ENCODE peak calls at places on chromosomes 4 and X, in five cellular contexts. One of them, this sample, is unnamed.
A peak's percentile ranks its signal among the peaks of the same experiment; 100 is the strongest.

GRCh38 chrX:7112071-7112470 is 35.4 kb upstream of the STS start:
- DNase-seq in heart left ventricle: no peak
- DNase-seq in A549: no peak
- DNase-seq in lung: no peak
- DNase-seq in H9: no peak
- DNase-seq in this sample: no peak

GRCh38 chr4:22324422-22324821 is 191.4 kb downstream of the ADGRA3 start:
- DNase-seq in A549: no peak
- DNase-seq in lung: no peak
- DNase-seq in H9: no peak
- DNase-seq in heart left ventricle: no peak
- DNase-seq in this sample: no peak

GRCh38 chr4:184330008-184330400 is 112.3 kb upstream of the ENPP6 start:
- DNase-seq in heart left ventricle: no peak
- DNase-seq in H9: no peak
- DNase-seq in lung: no peak
- DNase-seq in A549: no peak
- DNase-seq in this sample: peak; percentile 28

GRCh38 chr4:15004701-15005301 is 2.5 kb downstream of the CPEB2 start:
- DNase-seq in A549: peak; percentile 52
- DNase-seq in H9: peak; percentile 64
- DNase-seq in lung: peak; percentile 86
- DNase-seq in heart left ventricle: peak; percentile 88
- DNase-seq in this sample: peak; percentile 90

GRCh38 chr4:6658635-6659075 is 18.2 kb downstream of the MRFAP1 start:
- DNase-seq in H9: peak; percentile 49
- DNase-seq in heart left ventricle: peak; percentile 36
- DNase-seq in lung: no peak
- DNase-seq in A549: no peak
- DNase-seq in this sample: peak; percentile 53

GRCh38 chr4:48341776-48342558 is 638 bp downstream of the SLAIN2 start:
- DNase-seq in H9: peak; percentile 67
- DNase-seq in lung: peak; percentile 62
- DNase-seq in heart left ventricle: peak; percentile 67
- DNase-seq in A549: no peak
- DNase-seq in this sample: peak; percentile 57

GRCh38 chrX:51860679-51861078 is 32.7 kb upstream of the MAGED1 start:
- DNase-seq in heart left ventricle: no peak
- DNase-seq in H9: peak; percentile 43
- DNase-seq in lung: no peak
- DNase-seq in A549: peak; percentile 25
- DNase-seq in this sample: no peak

GRCh38 chrX:76850851-76851250 is 423.3 kb downstream of the MAGEE1 start:
- DNase-seq in lung: no peak
- DNase-seq in heart left ventricle: no peak
- DNase-seq in H9: peak; percentile 31
- DNase-seq in A549: peak; percentile 0
- DNase-seq in this sample: no peak

GRCh38 chr4:4386296-4386735 is 586 bp upstream of the NSG1 start:
- DNase-seq in lung: no peak
- DNase-seq in H9: peak; percentile 59
- DNase-seq in heart left ventricle: no peak
- DNase-seq in A549: peak; percentile 12
- DNase-seq in this sample: no peak

GRCh38 chrX:12210196-12210815 is 72.0 kb downstream of the FRMPD4 start:
- DNase-seq in H9: no peak
- DNase-seq in heart left ventricle: no peak
- DNase-seq in A549: peak; percentile 38
- DNase-seq in lung: no peak
- DNase-seq in this sample: peak; percentile 16

GRCh38 chrX:134026732-134027311 is 41.4 kb upstream of the GPC3 start:
- DNase-seq in A549: peak; percentile 40
- DNase-seq in heart left ventricle: peak; percentile 19
- DNase-seq in H9: peak; percentile 61
- DNase-seq in lung: peak; percentile 49
- DNase-seq in this sample: no peak

GRCh38 chr4:54930226-54930625 is 195.2 kb downstream of the KDR start:
- DNase-seq in heart left ventricle: peak; percentile 36
- DNase-seq in H9: no peak
- DNase-seq in A549: no peak
- DNase-seq in lung: no peak
- DNase-seq in this sample: no peak

GRCh38 chrX:107654778-107655761 is 26.8 kb downstream of the PRPS1 start:
- DNase-seq in A549: peak; percentile 59
- DNase-seq in H9: peak; percentile 97
- DNase-seq in lung: peak; percentile 76
- DNase-seq in heart left ventricle: peak; percentile 40
- DNase-seq in this sample: peak; percentile 49

GRCh38 chr4:8090312-8090711 is 68.3 kb downstream of the ABLIM2 start:
- DNase-seq in A549: no peak
- DNase-seq in heart left ventricle: no peak
- DNase-seq in lung: no peak
- DNase-seq in H9: no peak
- DNase-seq in this sample: no peak

GRCh38 chr4:71713611-71714203 is 70.2 kb downstream of the GC start:
- DNase-seq in heart left ventricle: no peak
- DNase-seq in A549: peak; percentile 48
- DNase-seq in H9: no peak
- DNase-seq in lung: no peak
- DNase-seq in this sample: no peak

GRCh38 chr4:75542824-75543223 is 13.0 kb upstream of the ODAPH start:
- DNase-seq in A549: peak; percentile 10
- DNase-seq in lung: no peak
- DNase-seq in heart left ventricle: no peak
- DNase-seq in H9: no peak
- DNase-seq in this sample: no peak

GRCh38 chrX:53729756-53730155 is 43.2 kb upstream of the HUWE1 start:
- DNase-seq in H9: no peak
- DNase-seq in lung: no peak
- DNase-seq in heart left ventricle: no peak
- DNase-seq in A549: no peak
- DNase-seq in this sample: no peak

GRCh38 chr4:119510750-119511149 is 117.9 kb downstream of the PDE5A start:
- DNase-seq in H9: no peak
- DNase-seq in lung: no peak
- DNase-seq in heart left ventricle: no peak
- DNase-seq in A549: no peak
- DNase-seq in this sample: no peak

GRCh38 chrX:53716328-53717088 is 30.0 kb upstream of the HUWE1 start:
- DNase-seq in lung: no peak
- DNase-seq in A549: no peak
- DNase-seq in H9: no peak
- DNase-seq in heart left ventricle: no peak
- DNase-seq in this sample: no peak

GRCh38 chr4:54172156-54172555 is 56.9 kb upstream of the PDGFRA start:
- DNase-seq in heart left ventricle: no peak
- DNase-seq in lung: no peak
- DNase-seq in A549: no peak
- DNase-seq in H9: no peak
- DNase-seq in this sample: no peak

GRCh38 chrX:28794751-28795150 is 207.5 kb downstream of the IL1RAPL1 start:
- DNase-seq in A549: no peak
- DNase-seq in heart left ventricle: no peak
- DNase-seq in lung: no peak
- DNase-seq in H9: no peak
- DNase-seq in this sample: no peak

GRCh38 chr4:11424000-11424399 is 4.7 kb downstream of the HS3ST1 start:
- DNase-seq in heart left ventricle: no peak
- DNase-seq in H9: peak; percentile 56
- DNase-seq in A549: peak; percentile 28
- DNase-seq in lung: no peak
- DNase-seq in this sample: no peak

GRCh38 chr4:24775750-24776149 is 19.6 kb upstream of the SOD3 start:
- DNase-seq in A549: no peak
- DNase-seq in lung: no peak
- DNase-seq in H9: no peak
- DNase-seq in heart left ventricle: no peak
- DNase-seq in this sample: no peak

GRCh38 chr4:17515724-17516407 is 901 bp downstream of the CLRN2 start:
- DNase-seq in H9: no peak
- DNase-seq in A549: no peak
- DNase-seq in heart left ventricle: no peak
- DNase-seq in lung: no peak
- DNase-seq in this sample: no peak

GRCh38 chr4:153790962-153791551 is 2.2 kb upstream of the SFRP2 start:
- DNase-seq in H9: peak; percentile 91
- DNase-seq in A549: peak; percentile 2
- DNase-seq in heart left ventricle: no peak
- DNase-seq in lung: no peak
- DNase-seq in this sample: no peak

GRCh38 chrX:63283331-63283730 is 67.8 kb downstream of the SPIN4 start:
- DNase-seq in lung: no peak
- DNase-seq in H9: no peak
- DNase-seq in heart left ventricle: no peak
- DNase-seq in A549: no peak
- DNase-seq in this sample: no peak

GRCh38 chr4:74942251-74942917 is 9.5 kb downstream of the PARM1 start:
- DNase-seq in heart left ventricle: no peak
- DNase-seq in A549: no peak
- DNase-seq in lung: no peak
- DNase-seq in H9: no peak
- DNase-seq in this sample: no peak

GRCh38 chr4:140858897-140859296 is 102.7 kb upstream of the TBC1D9 start:
- DNase-seq in lung: no peak
- DNase-seq in heart left ventricle: no peak
- DNase-seq in A549: no peak
- DNase-seq in H9: no peak
- DNase-seq in this sample: no peak

GRCh38 chr4:150722908-150723362 is 141.0 kb downstream of the MAB21L2 start:
- DNase-seq in H9: peak; percentile 38
- DNase-seq in A549: peak; percentile 40
- DNase-seq in heart left ventricle: peak; percentile 83
- DNase-seq in lung: peak; percentile 69
- DNase-seq in this sample: peak; percentile 88

GRCh38 chrX:22800806-22801205 is 199.0 kb upstream of the DDX53 start:
- DNase-seq in heart left ventricle: no peak
- DNase-seq in A549: no peak
- DNase-seq in lung: no peak
- DNase-seq in H9: no peak
- DNase-seq in this sample: no peak

GRCh38 chr4:139887378-139887801 is 221.8 kb downstream of the MGST2 start:
- DNase-seq in H9: no peak
- DNase-seq in lung: no peak
- DNase-seq in A549: no peak
- DNase-seq in heart left ventricle: no peak
- DNase-seq in this sample: no peak

GRCh38 chr4:62387808-62388207 is 1187.7 kb downstream of the ADGRL3 start:
- DNase-seq in H9: no peak
- DNase-seq in lung: no peak
- DNase-seq in heart left ventricle: no peak
- DNase-seq in A549: no peak
- DNase-seq in this sample: no peak

GRCh38 chr4:15882675-15883086 is 55.9 kb downstream of the FGFBP1 start:
- DNase-seq in H9: peak; percentile 83
- DNase-seq in A549: peak; percentile 87
- DNase-seq in lung: peak; percentile 43
- DNase-seq in heart left ventricle: peak; percentile 39
- DNase-seq in this sample: no peak

GRCh38 chr4:2135083-2135482 is 76.0 kb downstream of the NAT8L start:
- DNase-seq in H9: no peak
- DNase-seq in lung: no peak
- DNase-seq in heart left ventricle: no peak
- DNase-seq in A549: no peak
- DNase-seq in this sample: no peak

DNA sequence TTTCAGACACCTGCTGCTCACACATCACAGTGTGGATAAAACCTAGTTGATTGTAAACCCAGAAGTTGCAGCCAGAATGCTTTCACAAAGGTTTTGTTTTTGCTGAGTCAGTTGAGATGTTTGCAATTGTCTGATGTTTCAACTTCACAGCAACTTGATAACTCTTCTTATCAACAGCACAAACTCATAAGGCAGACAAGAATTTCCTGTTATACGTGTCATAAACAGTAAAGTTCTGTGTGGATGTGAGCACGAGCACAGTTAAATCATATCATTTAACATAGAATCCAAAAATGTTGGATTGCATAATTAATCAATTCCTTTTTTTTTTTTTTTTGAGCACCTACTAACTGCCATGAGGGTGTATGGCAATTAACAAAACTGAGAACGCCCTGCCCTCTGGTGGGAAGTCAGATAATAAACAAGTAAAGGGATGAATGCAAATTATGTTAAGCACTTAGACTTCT is 512.2 kb downstream of the PDHA2 start:
- DNase-seq in H9: peak; percentile 32
- DNase-seq in lung: no peak
- DNase-seq in A549: peak; percentile 2
- DNase-seq in heart left ventricle: no peak
- DNase-seq in this sample: no peak
- TF ChIP-seq CTCF in H9: peak; percentile 75
- TF ChIP-seq CTCF in lung: no peak
- TF ChIP-seq CTCF in A549: no peak
- TF ChIP-seq CTCF in heart left ventricle: peak; percentile 29
- TF ChIP-seq CTCF in this sample: peak; percentile 44

DNA sequence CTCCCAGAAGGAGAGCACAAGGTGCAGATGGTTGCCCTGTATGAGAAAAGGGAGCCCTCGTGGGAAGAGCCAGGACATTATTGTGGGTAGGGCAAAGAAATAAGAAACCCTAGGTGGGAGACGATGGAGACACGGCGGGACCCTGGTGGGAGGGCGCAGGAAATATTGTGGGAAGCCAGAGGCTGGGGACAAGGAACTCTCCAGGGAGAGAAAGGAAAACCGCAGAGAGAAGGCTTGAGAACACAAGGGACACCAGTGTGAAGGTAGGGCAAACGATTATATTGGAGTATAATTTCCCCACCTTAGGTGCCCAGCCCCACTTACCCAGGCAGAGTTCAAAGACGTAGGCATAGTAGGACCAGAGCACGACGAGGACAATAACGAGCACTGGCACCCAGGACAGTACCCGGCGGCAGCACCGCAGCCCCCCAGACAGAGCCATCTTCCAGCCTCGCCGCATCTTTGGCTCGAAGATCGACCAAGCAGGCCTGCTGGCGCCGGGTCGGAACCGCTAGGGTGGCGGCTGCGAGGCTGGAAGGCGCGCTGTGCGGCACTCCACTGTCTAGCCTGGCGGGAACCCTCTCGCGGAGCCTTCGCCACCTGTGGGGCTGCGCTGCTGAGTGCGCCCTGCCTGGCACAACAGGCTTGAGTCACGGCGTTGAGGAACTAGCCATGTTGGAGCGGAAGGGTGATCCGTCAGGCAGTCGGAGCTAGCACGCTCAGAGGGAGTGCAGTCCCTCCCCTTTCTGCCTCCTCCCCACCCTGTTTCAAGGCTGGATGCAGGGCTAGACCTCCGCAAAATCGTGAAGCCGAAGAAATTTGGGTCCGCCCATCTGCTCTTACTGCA is at the start of gene ZDHHC15:
- DNase-seq in heart left ventricle: peak; percentile 58
- DNase-seq in A549: no peak
- DNase-seq in H9: peak; percentile 51
- DNase-seq in lung: peak; percentile 65
- DNase-seq in this sample: peak; percentile 54
- H3K27ac ChIP-seq in heart left ventricle: peak within 1 kb of the TSS; percentile 79
- H3K27ac ChIP-seq in A549: no peak within 1 kb of the TSS
- H3K27ac ChIP-seq in H9: no peak within 1 kb of the TSS
- H3K27ac ChIP-seq in lung: peak within 1 kb of the TSS; percentile 58
- H3K27ac ChIP-seq in this sample: peak within 1 kb of the TSS; percentile 82

GRCh38 chrX:115639481-115639880 is 78.5 kb downstream of the PLS3 start:
- DNase-seq in heart left ventricle: no peak
- DNase-seq in H9: no peak
- DNase-seq in lung: no peak
- DNase-seq in A549: no peak
- DNase-seq in this sample: no peak
- TF ChIP-seq CTCF in heart left ventricle: no peak
- TF ChIP-seq CTCF in H9: no peak
- TF ChIP-seq CTCF in lung: no peak
- TF ChIP-seq CTCF in A549: no peak
- TF ChIP-seq CTCF in this sample: no peak

GRCh38 chr4:107824367-107825071 is at the start of gene SGMS2:
- DNase-seq in H9: peak; percentile 69
- DNase-seq in heart left ventricle: peak; percentile 86
- DNase-seq in lung: peak; percentile 94
- DNase-seq in A549: peak; percentile 87
- DNase-seq in this sample: peak; percentile 86
- H3K27ac ChIP-seq in H9: no peak within 1 kb of the TSS
- H3K27ac ChIP-seq in heart left ventricle: peak within 1 kb of the TSS; percentile 95
- H3K27ac ChIP-seq in lung: peak within 1 kb of the TSS; percentile 86
- H3K27ac ChIP-seq in A549: peak within 1 kb of the TSS; percentile 92
- H3K27ac ChIP-seq in this sample: peak within 1 kb of the TSS; percentile 94

This sample was measured in left ventricle myocardium inferior.